ENCODE peak calls at places on chromosomes 7 and 10, in four cellular contexts. W, B, Q and J are unnamed samples.

GRCh38 chr7:97179454-97180104 is 62.1 kb downstream of the SDHAF3 start:
- DNase-seq in W (peak; percentile 74), B (peak; percentile 44), Q (peak; percentile 1), J (peak; percentile 75)

GRCh38 chr7:142792129-142792528 is 21.4 kb downstream of the PRSS2 start:
- DNase-seq in W (no peak), B (no peak), Q (no peak), J (no peak)

GRCh38 chr10:86389441-86390193 is 23.0 kb upstream of the GRID1 start:
- DNase-seq in W (no peak), B (peak; percentile 44), Q (peak; percentile 22), J (peak; percentile 25)

GRCh38 chr7:103940382-103941268 is 48.8 kb downstream of the RELN start:
- DNase-seq in W (no peak), B (no peak), Q (no peak), J (no peak)

GRCh38 chr10:110706690-110707098 is 62.6 kb downstream of the RBM20 start:
- DNase-seq in W (peak; percentile 89), B (no peak), Q (no peak), J (no peak)

GRCh38 chr10:118865998-118866778 is 111.4 kb upstream of the CACUL1 start:
- DNase-seq in W (no peak), B (no peak), Q (no peak), J (no peak)

GRCh38 chr10:16907720-16908119 is 90.5 kb upstream of the RSU1 start:
- DNase-seq in W (no peak), B (no peak), Q (no peak), J (no peak)

GRCh38 chr10:123043409-123043925 is 34.7 kb downstream of the ACADSB start:
- DNase-seq in W (peak; percentile 68), B (peak; percentile 47), Q (peak; percentile 47), J (peak; percentile 79)

GRCh38 chr10:110512461-110513187 is 14.9 kb downstream of the DUSP5 start:
- DNase-seq in W (peak; percentile 40), B (peak; percentile 73), Q (peak; percentile 41), J (peak; percentile 55)

GRCh38 chr7:31493714-31494181 is 20.1 kb upstream of the ITPRID1 start:
- DNase-seq in W (no peak), B (no peak), Q (no peak), J (no peak)

GRCh38 chr7:141430426-141431142 is 120.6 kb upstream of the AGK start:
- DNase-seq in W (no peak), B (no peak), Q (no peak), J (no peak)

GRCh38 chr10:68334672-68335467 is 2.1 kb upstream of the PBLD start:
- DNase-seq in W (no peak), B (no peak), Q (no peak), J (peak; percentile 26)

GRCh38 chr7:88401009-88401623 is 94.4 kb upstream of the STEAP4 start:
- DNase-seq in W (peak; percentile 22), B (peak; percentile 1), Q (no peak), J (peak; percentile 14)

GRCh38 chr10:16960573-16960972 is 143.3 kb upstream of the RSU1 start:
- DNase-seq in W (no peak), B (no peak), Q (no peak), J (no peak)

GRCh38 chr10:76089626-76090185 is 658.3 kb downstream of the LRMDA start:
- DNase-seq in W (no peak), B (no peak), Q (no peak), J (no peak)

GRCh38 chr10:52814506-52814905 is 41.9 kb upstream of the MBL2 start:
- DNase-seq in W (no peak), B (no peak), Q (no peak), J (no peak)

GRCh38 chr10:95501203-95502094 is 59.7 kb downstream of the SORBS1 start:
- DNase-seq in W (no peak), B (no peak), Q (peak; percentile 34), J (no peak)

GRCh38 chr10:112235141-112235540 is 48.1 kb upstream of the TECTB start:
- DNase-seq in W (no peak), B (no peak), Q (no peak), J (no peak)

GRCh38 chr7:86846494-86847190 is 202.9 kb downstream of the GRM3 start:
- DNase-seq in W (no peak), B (no peak), Q (no peak), J (no peak)

GRCh38 chr10:60147025-60147424 is 240.7 kb upstream of the CCDC6 start:
- DNase-seq in W (no peak), B (no peak), Q (no peak), J (no peak)